ENCODE peak calls at places on chromosomes 16 and 17, in eight cellular contexts. I is activated CD8-positive, alpha-beta T cell treated with anti-CD3 and anti-CD28 coated beads, Interleukin-2, amount 10 ng/mL, durations not matched to agents 7 days and 5 days; B is pancreas; W is left cardiac atrium; T is activated CD4-positive, alpha-beta T cell treated with anti-CD3 and anti-CD28 coated beads for 36 hours; A is foreskin keratinocyte; S is activated naive CD4-positive, alpha-beta T cell treated with anti-CD3 and anti-CD28 coated beads, Interleukin-2, amount 50 U/mL, for 72 hours; K is Right ventricle myocardium superior. D is an unnamed sample.

GRCh38 chr17:12743046-12743445 is 46.3 kb upstream of the ARHGAP44 start:
- ATAC-seq in B (peak; percentile 34), I (no peak), K (peak; percentile 16), A (no peak), S (no peak), T (no peak), W (peak; percentile 43), D (no peak)

GRCh38 chr16:3807425-3808123 is 72.9 kb downstream of the CREBBP start:
- ATAC-seq in A (no peak), K (no peak), T (peak; percentile 60), B (no peak), S (peak; percentile 51), W (no peak), I (peak; percentile 49), D (peak; percentile 72)

GRCh38 chr16:14004719-14005315 is 66.3 kb upstream of the MRTFB start:
- ATAC-seq in I (no peak), B (no peak), W (no peak), K (no peak), T (no peak), A (no peak), S (no peak), D (peak; percentile 16)

GRCh38 chr16:75226550-75227360 is 8.0 kb downstream of the CTRB1 start:
- ATAC-seq in B (peak; percentile 13), T (no peak), I (no peak), W (no peak), K (no peak), S (no peak), A (no peak), D (no peak)

GRCh38 chr17:44071198-44071520 is 624 bp downstream of the G6PC3 start:
- ATAC-seq in S (no peak), B (no peak), W (no peak), A (no peak), T (peak; percentile 60), I (no peak), K (no peak), D (no peak)

GRCh38 chr16:50831751-50832150 is 89.9 kb downstream of the CYLD start:
- ATAC-seq in S (no peak), B (no peak), A (peak; percentile 12), W (no peak), T (no peak), K (no peak), I (no peak), D (no peak)

GRCh38 chr17:62876664-62877411 is 68.7 kb upstream of the MARCHF10 start:
- ATAC-seq in K (no peak), S (no peak), W (no peak), T (no peak), A (peak; percentile 42), I (no peak), B (no peak), D (no peak)

GRCh38 chr17:63652106-63652505 is 29.9 kb downstream of the MAP3K3 start:
- ATAC-seq in W (no peak), S (no peak), B (no peak), I (no peak), K (peak; percentile 73), A (no peak), T (no peak), D (no peak)

GRCh38 chr16:79658301-79659001 is 57.9 kb upstream of the MAF start:
- ATAC-seq in W (no peak), A (peak; percentile 90), I (no peak), B (peak; percentile 36), S (no peak), T (peak; percentile 36), K (no peak), D (peak; percentile 97)

GRCh38 chr16:64627781-64628180 is 494.1 kb downstream of the CDH11 start:
- ATAC-seq in S (no peak), I (no peak), A (no peak), K (peak; percentile 98), W (peak; percentile 93), T (no peak), B (no peak), D (no peak)

GRCh38 chr17:4161560-4162221 is 18.7 kb downstream of the CYB5D2 start:
- ATAC-seq in I (no peak), K (no peak), A (peak; percentile 31), W (no peak), T (no peak), S (no peak), B (peak; percentile 39), D (no peak)

GRCh38 chr17:52209507-52209906 is 51.0 kb upstream of the CA10 start:
- ATAC-seq in K (no peak), A (peak; percentile 77), S (no peak), T (no peak), W (no peak), I (no peak), B (no peak), D (no peak)

D was measured in activated T-helper 17 cell treated with anti-CD3 and anti-CD28 coated beads, Interleukin-2, amount 50 U/mL, for 72 hours.